ENCODE peak calls at places on chromosomes 12 and 14, in ten cellular contexts. N, K, P, B, D, O, T, I, Z and V are unnamed samples.

GRCh38 chr14:45271858-45272537 is 19.0 kb upstream of the MIS18BP1 start:
- DNase-seq in P (no peak), N (no peak), I (no peak), K (no peak), D (no peak), O (no peak), T (no peak), B (no peak), Z (no peak), V (no peak)

GRCh38 chr12:78418919-78419318 is 445.7 kb upstream of the SYT1 start:
- DNase-seq in N (no peak), D (no peak), P (no peak), O (no peak), Z (no peak), B (no peak), I (no peak), T (no peak), K (no peak), V (no peak)

GRCh38 chr12:113185180-113186032 is at the start of the genes DDX54 and RITA1:
- DNase-seq in D (peak), P (peak), Z (peak), I (peak), T (peak), N (peak), B (peak), O (peak), K (peak), V (peak)

GRCh38 chr12:9784816-9785215 is 24.1 kb upstream of the CD69 start:
- DNase-seq in N (no peak), K (no peak), P (no peak), Z (no peak), B (no peak), D (no peak), T (no peak), O (no peak), I (no peak), V (no peak)

GRCh38 chr12:102465762-102466560 is 14.4 kb downstream of the IGF1 start:
- DNase-seq in O (no peak), N (no peak), K (no peak), D (no peak), P (no peak), I (no peak), Z (no peak), T (no peak), B (no peak), V (no peak)

GRCh38 chr12:120012067-120012621 is 23.1 kb downstream of the BICDL1 start:
- DNase-seq in O (no peak), T (peak), P (no peak), I (peak), N (peak), B (peak), D (no peak), K (peak), Z (no peak), V (peak)

GRCh38 chr14:71190691-71191090 is 283.4 kb downstream of the PCNX1 start:
- DNase-seq in P (peak), D (no peak), Z (no peak), K (no peak), T (no peak), B (no peak), O (no peak), I (no peak), N (no peak), V (no peak)

GRCh38 chr14:86838363-86838762 is 1154.6 kb downstream of the GALC start:
- DNase-seq in O (no peak), D (no peak), B (no peak), P (no peak), I (no peak), Z (no peak), T (no peak), N (no peak), K (peak), V (no peak)

GRCh38 chr12:51118706-51119105 is 35.3 kb upstream of the CSRNP2 start:
- DNase-seq in D (no peak), Z (no peak), B (no peak), O (no peak), K (peak), T (no peak), N (no peak), P (no peak), I (no peak), V (peak)

GRCh38 chr12:96006727-96007126 is 10.6 kb upstream of the HAL start:
- DNase-seq in I (no peak), T (no peak), K (no peak), Z (no peak), D (no peak), O (no peak), B (no peak), P (no peak), N (no peak), V (no peak)

GRCh38 chr12:6547987-6548386 is 7.9 kb downstream of the IFFO1 start:
- DNase-seq in O (no peak), D (peak), Z (no peak), K (peak), N (no peak), I (no peak), T (no peak), P (no peak), B (no peak), V (no peak)

GRCh38 chr14:101972126-101972785 is 7.9 kb downstream of the DYNC1H1 start:
- DNase-seq in D (peak), I (no peak), P (peak), O (peak), N (no peak), Z (peak), T (no peak), B (no peak), K (peak), V (peak)

GRCh38 chr12:20576528-20576927 is 118.6 kb upstream of the SLCO1C1 start:
- DNase-seq in Z (no peak), D (no peak), N (no peak), B (no peak), I (no peak), K (no peak), P (no peak), T (no peak), O (no peak), V (no peak)

GRCh38 chr12:48296586-48297396 is 53.9 kb downstream of the ZNF641 start:
- DNase-seq in O (peak), I (peak), K (peak), T (peak), N (no peak), Z (no peak), B (peak), D (peak), P (no peak), V (no peak)

GRCh38 chr14:100567877-100568163 is 19.4 kb downstream of the BEGAIN start:
- DNase-seq in I (no peak), T (no peak), P (no peak), Z (no peak), B (no peak), D (no peak), N (no peak), O (no peak), K (no peak), V (no peak)

GRCh38 chr14:41606249-41607118 is at the start of gene LRFN5:
- DNase-seq in T (no peak), D (peak), B (no peak), Z (no peak), N (peak), K (peak), P (peak), O (no peak), I (no peak), V (no peak)

GRCh38 chr12:132067182-132067581 is 76.9 kb downstream of the DDX51 start:
- DNase-seq in D (no peak), O (no peak), B (no peak), I (no peak), P (no peak), Z (no peak), K (no peak), T (no peak), N (no peak), V (no peak)

GRCh38 chr12:51374346-51374745 is 16.9 kb downstream of the GALNT6 start:
- DNase-seq in D (no peak), T (no peak), O (no peak), Z (no peak), I (no peak), N (no peak), B (no peak), K (peak), P (no peak), V (no peak)

GRCh38 chr14:51310453-51311074 is 70.5 kb downstream of the TMX1 start:
- DNase-seq in O (no peak), I (no peak), K (peak), B (no peak), N (no peak), P (no peak), T (no peak), D (no peak), Z (no peak), V (no peak)

GRCh38 chr14:72416892-72417291 is 477.0 kb downstream of the DPF3 start:
- DNase-seq in K (no peak), N (no peak), I (no peak), O (no peak), Z (no peak), D (no peak), P (peak), T (no peak), B (no peak), V (peak)

GRCh38 chr12:67355428-67356385 is 86.5 kb downstream of the CAND1 start:
- DNase-seq in O (no peak), K (peak), Z (no peak), P (peak), N (peak), B (no peak), T (peak), I (no peak), D (no peak), V (peak)

GRCh38 chr12:5872745-5873144 is 72.3 kb downstream of the ANO2 start:
- DNase-seq in I (no peak), T (no peak), B (no peak), O (no peak), D (no peak), K (no peak), Z (no peak), N (no peak), P (no peak), V (peak)